ENCODE peak calls at places on chromosome 1, in eight cellular contexts. One of them, this sample, is unnamed. For H3K36me3 and H3K27me3, the result is how much of the 10 kb centered on the place peaks cover.

GRCh38 chr1:10033359-10033845 is 644 bp downstream of the UBE4B start:
- DNase-seq in left ventricle myocardium inferior: no peak
- DNase-seq in GM23248: peak
- DNase-seq in CD8-positive, alpha-beta T cell: no peak
- DNase-seq in psoas muscle: peak
- DNase-seq in fibroblast of lung: peak
- DNase-seq in effector memory CD4-positive, alpha-beta T cell: no peak
- DNase-seq in PC-9: peak
- DNase-seq in this sample: peak

GRCh38 chr1:43056981-43057391 is 98.3 kb upstream of the SLC2A1 start:
- DNase-seq in PC-9: no peak
- DNase-seq in CD8-positive, alpha-beta T cell: no peak
- DNase-seq in GM23248: peak
- DNase-seq in left ventricle myocardium inferior: no peak
- DNase-seq in effector memory CD4-positive, alpha-beta T cell: no peak
- DNase-seq in fibroblast of lung: no peak
- DNase-seq in psoas muscle: no peak
- DNase-seq in this sample: no peak

GRCh38 chr1:8739377-8739776 is 78.1 kb downstream of the RERE start:
- DNase-seq in CD8-positive, alpha-beta T cell: no peak
- DNase-seq in left ventricle myocardium inferior: no peak
- DNase-seq in effector memory CD4-positive, alpha-beta T cell: no peak
- DNase-seq in psoas muscle: no peak
- DNase-seq in PC-9: no peak
- DNase-seq in GM23248: no peak
- DNase-seq in fibroblast of lung: no peak
- DNase-seq in this sample: peak

GRCh38 chr1:12618661-12619395 is 818 bp upstream of the DHRS3 start:
- DNase-seq in GM23248: peak
- DNase-seq in left ventricle myocardium inferior: peak
- DNase-seq in fibroblast of lung: peak
- DNase-seq in effector memory CD4-positive, alpha-beta T cell: peak
- DNase-seq in CD8-positive, alpha-beta T cell: peak
- DNase-seq in PC-9: peak
- DNase-seq in psoas muscle: peak
- DNase-seq in this sample: peak

GRCh38 chr1:47405697-47406096 is 10.4 kb upstream of the FOXE3 start:
- DNase-seq in PC-9: no peak
- DNase-seq in GM23248: no peak
- DNase-seq in CD8-positive, alpha-beta T cell: no peak
- DNase-seq in left ventricle myocardium inferior: no peak
- DNase-seq in psoas muscle: no peak
- DNase-seq in effector memory CD4-positive, alpha-beta T cell: no peak
- DNase-seq in fibroblast of lung: no peak
- DNase-seq in this sample: no peak

GRCh38 chr1:243271990-243272389 is 16.1 kb downstream of the SDCCAG8 start:
- DNase-seq in GM23248: no peak
- DNase-seq in psoas muscle: no peak
- DNase-seq in fibroblast of lung: peak
- DNase-seq in PC-9: no peak
- DNase-seq in effector memory CD4-positive, alpha-beta T cell: no peak
- DNase-seq in left ventricle myocardium inferior: no peak
- DNase-seq in CD8-positive, alpha-beta T cell: no peak
- DNase-seq in this sample: no peak

GRCh38 chr1:118881751-118882150 is 106.4 kb downstream of the TBX15 start:
- DNase-seq in GM23248: peak
- DNase-seq in effector memory CD4-positive, alpha-beta T cell: no peak
- DNase-seq in CD8-positive, alpha-beta T cell: no peak
- DNase-seq in PC-9: no peak
- DNase-seq in fibroblast of lung: no peak
- DNase-seq in psoas muscle: no peak
- DNase-seq in left ventricle myocardium inferior: no peak
- DNase-seq in this sample: no peak

GRCh38 chr1:53094533-53094919 is 32.5 kb downstream of the PODN start:
- DNase-seq in CD8-positive, alpha-beta T cell: no peak
- DNase-seq in psoas muscle: no peak
- DNase-seq in effector memory CD4-positive, alpha-beta T cell: no peak
- DNase-seq in PC-9: no peak
- DNase-seq in fibroblast of lung: no peak
- DNase-seq in left ventricle myocardium inferior: no peak
- DNase-seq in GM23248: no peak
- DNase-seq in this sample: peak

GRCh38 chr1:207719209-207719608 is 32.6 kb upstream of the CD46 start:
- DNase-seq in PC-9: no peak
- DNase-seq in psoas muscle: no peak
- DNase-seq in fibroblast of lung: no peak
- DNase-seq in effector memory CD4-positive, alpha-beta T cell: no peak
- DNase-seq in left ventricle myocardium inferior: no peak
- DNase-seq in CD8-positive, alpha-beta T cell: no peak
- DNase-seq in GM23248: no peak
- DNase-seq in this sample: no peak

GRCh38 chr1:243814718-243815117 is 35.3 kb downstream of the AKT3 start:
- DNase-seq in fibroblast of lung: no peak
- DNase-seq in effector memory CD4-positive, alpha-beta T cell: no peak
- DNase-seq in left ventricle myocardium inferior: no peak
- DNase-seq in PC-9: no peak
- DNase-seq in GM23248: no peak
- DNase-seq in psoas muscle: no peak
- DNase-seq in CD8-positive, alpha-beta T cell: no peak
- DNase-seq in this sample: no peak

GRCh38 chr1:25549273-25550154 is 6.1 kb downstream of the LDLRAP1 start:
- DNase-seq in CD8-positive, alpha-beta T cell: peak
- DNase-seq in fibroblast of lung: peak
- DNase-seq in effector memory CD4-positive, alpha-beta T cell: peak
- DNase-seq in psoas muscle: peak
- DNase-seq in GM23248: no peak
- DNase-seq in PC-9: peak
- DNase-seq in left ventricle myocardium inferior: peak
- DNase-seq in this sample: peak

GRCh38 chr1:147612366-147612765 is 58.0 kb downstream of the ACP6 start:
- DNase-seq in left ventricle myocardium inferior: no peak
- DNase-seq in psoas muscle: no peak
- DNase-seq in GM23248: no peak
- DNase-seq in effector memory CD4-positive, alpha-beta T cell: no peak
- DNase-seq in PC-9: no peak
- DNase-seq in CD8-positive, alpha-beta T cell: no peak
- DNase-seq in fibroblast of lung: no peak
- DNase-seq in this sample: no peak

GRCh38 chr1:16367968-16368910 is 1.2 kb downstream of the SZRD1 start:
- DNase-seq in CD8-positive, alpha-beta T cell: no peak
- DNase-seq in PC-9: no peak
- DNase-seq in effector memory CD4-positive, alpha-beta T cell: no peak
- DNase-seq in GM23248: peak
- DNase-seq in psoas muscle: peak
- DNase-seq in left ventricle myocardium inferior: no peak
- DNase-seq in fibroblast of lung: peak
- DNase-seq in this sample: peak

GRCh38 chr1:21621761-21622436 is 47.3 kb downstream of the RAP1GAP start:
- DNase-seq in CD8-positive, alpha-beta T cell: no peak
- DNase-seq in left ventricle myocardium inferior: no peak
- DNase-seq in effector memory CD4-positive, alpha-beta T cell: no peak
- DNase-seq in PC-9: no peak
- DNase-seq in fibroblast of lung: no peak
- DNase-seq in GM23248: no peak
- DNase-seq in psoas muscle: no peak
- DNase-seq in this sample: peak
- H3K4me3 ChIP-seq in CD8-positive, alpha-beta T cell: no peak
- H3K4me3 ChIP-seq in left ventricle myocardium inferior: peak
- H3K4me3 ChIP-seq in effector memory CD4-positive, alpha-beta T cell: no peak
- H3K4me3 ChIP-seq in PC-9: peak
- H3K4me3 ChIP-seq in fibroblast of lung: no peak
- H3K4me3 ChIP-seq in GM23248: no peak
- H3K4me3 ChIP-seq in psoas muscle: peak
- H3K4me3 ChIP-seq in this sample: peak

GRCh38 chr1:165686971-165687433 is 11.4 kb downstream of the ALDH9A1 start:
- DNase-seq in CD8-positive, alpha-beta T cell: no peak
- DNase-seq in left ventricle myocardium inferior: no peak
- DNase-seq in effector memory CD4-positive, alpha-beta T cell: no peak
- DNase-seq in PC-9: no peak
- DNase-seq in GM23248: no peak
- DNase-seq in psoas muscle: no peak
- DNase-seq in fibroblast of lung: no peak
- DNase-seq in this sample: no peak

GRCh38 chr1:165686121-165686970 is 12.0 kb downstream of the ALDH9A1 start:
- DNase-seq in GM23248: no peak
- DNase-seq in psoas muscle: no peak
- DNase-seq in effector memory CD4-positive, alpha-beta T cell: no peak
- DNase-seq in left ventricle myocardium inferior: no peak
- DNase-seq in PC-9: no peak
- DNase-seq in fibroblast of lung: no peak
- DNase-seq in CD8-positive, alpha-beta T cell: no peak
- DNase-seq in this sample: peak

GRCh38 chr1:165683848-165684485 is 14.4 kb downstream of the ALDH9A1 start:
- DNase-seq in effector memory CD4-positive, alpha-beta T cell: no peak
- DNase-seq in left ventricle myocardium inferior: no peak
- DNase-seq in PC-9: no peak
- DNase-seq in CD8-positive, alpha-beta T cell: no peak
- DNase-seq in GM23248: no peak
- DNase-seq in fibroblast of lung: no peak
- DNase-seq in psoas muscle: no peak
- DNase-seq in this sample: no peak

DNA sequence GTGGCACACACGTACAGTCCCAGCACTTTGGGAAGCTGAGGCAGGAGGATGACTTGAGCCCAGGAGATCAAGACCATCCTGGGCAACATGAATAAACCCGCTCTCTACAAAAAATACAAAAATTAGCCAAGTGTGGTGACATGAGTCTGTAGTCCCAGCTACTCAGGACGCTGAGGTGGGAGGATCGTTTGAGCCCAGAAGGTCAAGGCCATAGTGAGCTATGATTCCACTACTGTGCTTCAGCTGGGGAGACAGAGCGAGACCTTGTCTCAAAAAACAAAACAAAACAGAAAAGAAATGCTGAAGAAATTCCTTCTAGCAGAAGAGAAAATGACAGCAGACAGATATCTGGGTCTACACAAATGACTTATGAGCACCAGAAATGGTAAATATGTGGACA is 10.3 kb downstream of the ALDH9A1 start:
- DNase-seq in effector memory CD4-positive, alpha-beta T cell: no peak
- DNase-seq in psoas muscle: no peak
- DNase-seq in GM23248: no peak
- DNase-seq in PC-9: no peak
- DNase-seq in CD8-positive, alpha-beta T cell: no peak
- DNase-seq in left ventricle myocardium inferior: no peak
- DNase-seq in fibroblast of lung: no peak
- DNase-seq in this sample: no peak
- H3K36me3 ChIP-seq in effector memory CD4-positive, alpha-beta T cell: under half
- H3K36me3 ChIP-seq in psoas muscle: under half
- H3K36me3 ChIP-seq in GM23248: under half
- H3K36me3 ChIP-seq in PC-9: under half
- H3K36me3 ChIP-seq in CD8-positive, alpha-beta T cell: under half
- H3K36me3 ChIP-seq in left ventricle myocardium inferior: under half
- H3K36me3 ChIP-seq in fibroblast of lung: under half
- H3K36me3 ChIP-seq in this sample: under half

GRCh38 chr1:2270260-2271100 is 42.4 kb downstream of the SKI start:
- DNase-seq in left ventricle myocardium inferior: no peak
- DNase-seq in CD8-positive, alpha-beta T cell: no peak
- DNase-seq in psoas muscle: peak
- DNase-seq in effector memory CD4-positive, alpha-beta T cell: no peak
- DNase-seq in PC-9: no peak
- DNase-seq in GM23248: no peak
- DNase-seq in fibroblast of lung: no peak
- DNase-seq in this sample: no peak

GRCh38 chr1:2269193-2269921 is 41.2 kb downstream of the SKI start:
- DNase-seq in psoas muscle: peak
- DNase-seq in CD8-positive, alpha-beta T cell: no peak
- DNase-seq in effector memory CD4-positive, alpha-beta T cell: no peak
- DNase-seq in left ventricle myocardium inferior: no peak
- DNase-seq in PC-9: no peak
- DNase-seq in fibroblast of lung: no peak
- DNase-seq in GM23248: peak
- DNase-seq in this sample: no peak

GRCh38 chr1:2271134-2271785 is 43.1 kb downstream of the SKI start:
- DNase-seq in effector memory CD4-positive, alpha-beta T cell: no peak
- DNase-seq in PC-9: no peak
- DNase-seq in psoas muscle: peak
- DNase-seq in CD8-positive, alpha-beta T cell: no peak
- DNase-seq in GM23248: no peak
- DNase-seq in left ventricle myocardium inferior: no peak
- DNase-seq in fibroblast of lung: no peak
- DNase-seq in this sample: peak

GRCh38 chr1:2268285-2269056 is 40.4 kb downstream of the SKI start:
- DNase-seq in effector memory CD4-positive, alpha-beta T cell: no peak
- DNase-seq in GM23248: no peak
- DNase-seq in fibroblast of lung: no peak
- DNase-seq in PC-9: no peak
- DNase-seq in psoas muscle: peak
- DNase-seq in CD8-positive, alpha-beta T cell: no peak
- DNase-seq in left ventricle myocardium inferior: no peak
- DNase-seq in this sample: no peak

GRCh38 chr1:2269922-2270259 is 41.8 kb downstream of the SKI start:
- DNase-seq in CD8-positive, alpha-beta T cell: no peak
- DNase-seq in PC-9: no peak
- DNase-seq in fibroblast of lung: no peak
- DNase-seq in effector memory CD4-positive, alpha-beta T cell: no peak
- DNase-seq in psoas muscle: peak
- DNase-seq in left ventricle myocardium inferior: no peak
- DNase-seq in GM23248: no peak
- DNase-seq in this sample: no peak
- H3K27me3 ChIP-seq in CD8-positive, alpha-beta T cell: under half
- H3K27me3 ChIP-seq in PC-9: under half
- H3K27me3 ChIP-seq in fibroblast of lung: under half
- H3K27me3 ChIP-seq in effector memory CD4-positive, alpha-beta T cell: under half
- H3K27me3 ChIP-seq in psoas muscle: under half
- H3K27me3 ChIP-seq in left ventricle myocardium inferior: under half
- H3K27me3 ChIP-seq in GM23248: under half
- H3K27me3 ChIP-seq in this sample: under half

DNA sequence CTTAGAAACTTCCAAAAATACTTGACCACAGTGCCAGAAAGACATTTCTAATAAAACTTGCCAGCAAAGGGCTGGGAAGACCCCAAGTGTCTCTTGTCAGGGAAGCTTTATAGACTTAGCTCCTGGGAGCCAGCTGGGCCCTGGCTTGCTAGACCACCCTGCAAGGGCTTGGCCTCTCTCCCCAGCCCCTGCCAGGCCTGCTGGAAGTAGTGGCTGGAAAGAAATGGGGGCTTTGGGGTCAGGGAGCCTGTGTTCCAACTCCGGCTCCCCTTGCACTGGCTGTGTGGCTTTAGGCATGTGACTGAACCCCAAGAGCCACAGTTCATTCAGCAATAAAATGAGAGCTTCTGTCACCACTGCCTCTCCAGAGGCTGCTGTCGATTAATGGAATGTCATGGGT is 31.1 kb downstream of the H3-3A start:
- DNase-seq in PC-9: no peak
- DNase-seq in left ventricle myocardium inferior: no peak
- DNase-seq in effector memory CD4-positive, alpha-beta T cell: no peak
- DNase-seq in GM23248: no peak
- DNase-seq in fibroblast of lung: no peak
- DNase-seq in CD8-positive, alpha-beta T cell: no peak
- DNase-seq in psoas muscle: no peak
- DNase-seq in this sample: no peak
- H3K4me3 ChIP-seq in PC-9: no peak
- H3K4me3 ChIP-seq in left ventricle myocardium inferior: no peak
- H3K4me3 ChIP-seq in effector memory CD4-positive, alpha-beta T cell: no peak
- H3K4me3 ChIP-seq in GM23248: no peak
- H3K4me3 ChIP-seq in fibroblast of lung: no peak
- H3K4me3 ChIP-seq in CD8-positive, alpha-beta T cell: no peak
- H3K4me3 ChIP-seq in psoas muscle: no peak
- H3K4me3 ChIP-seq in this sample: no peak

GRCh38 chr1:93532780-93533378 is 85.0 kb downstream of the FNBP1L start:
- DNase-seq in GM23248: no peak
- DNase-seq in left ventricle myocardium inferior: no peak
- DNase-seq in CD8-positive, alpha-beta T cell: no peak
- DNase-seq in PC-9: no peak
- DNase-seq in fibroblast of lung: no peak
- DNase-seq in psoas muscle: no peak
- DNase-seq in effector memory CD4-positive, alpha-beta T cell: no peak
- DNase-seq in this sample: no peak
- H3K36me3 ChIP-seq in GM23248: under half
- H3K36me3 ChIP-seq in left ventricle myocardium inferior: under half
- H3K36me3 ChIP-seq in CD8-positive, alpha-beta T cell: under half
- H3K36me3 ChIP-seq in PC-9: under half
- H3K36me3 ChIP-seq in fibroblast of lung: under half
- H3K36me3 ChIP-seq in psoas muscle: under half
- H3K36me3 ChIP-seq in effector memory CD4-positive, alpha-beta T cell: under half
- H3K36me3 ChIP-seq in this sample: under half